ENCODE peak calls at places on chromosomes 3 and 15, in six cellular contexts. I is MV-4-11, D is GM12892, C is AG04450, M is fibroblast of the aortic adventitia, L is T-helper 9 cell. R is an unnamed sample.

GRCh38 chr3:29026959-29027358 is 253.9 kb upstream of the RBMS3 start:
- DNase-seq in I (peak), D (no peak), C (no peak), M (peak), L (no peak), R (no peak)

GRCh38 chr15:69973102-69973714 is 124.5 kb downstream of the TLE3 start:
- DNase-seq in I (peak), D (no peak), C (no peak), M (peak), L (no peak), R (peak)

GRCh38 chr3:169966951-169967915 is 626 bp downstream of the SEC62 start:
- DNase-seq in I (peak), D (peak), C (peak), M (peak), L (peak), R (peak)

GRCh38 chr3:135084404-135084803 is 289.3 kb downstream of the EPHB1 start:
- DNase-seq in I (no peak), D (no peak), C (no peak), M (peak), L (no peak), R (no peak)

GRCh38 chr3:62027231-62027630 is 346.1 kb downstream of the FEZF2 start:
- DNase-seq in I (no peak), D (no peak), C (no peak), M (no peak), L (no peak), R (no peak)

GRCh38 chr3:13389378-13389777 is 30.7 kb downstream of the NUP210 start:
- DNase-seq in I (no peak), D (no peak), C (no peak), M (no peak), L (no peak), R (no peak)

GRCh38 chr3:38005076-38006020 is 14.8 kb downstream of the VILL start:
- DNase-seq in I (no peak), D (no peak), C (no peak), M (no peak), L (no peak), R (peak)

GRCh38 chr3:194985031-194985578 is 285.9 kb downstream of the XXYLT1 start:
- DNase-seq in I (peak), D (no peak), C (peak), M (peak), L (no peak), R (no peak)

GRCh38 chr15:74555192-74555591 is 14.2 kb downstream of the ARID3B start:
- DNase-seq in I (no peak), D (no peak), C (no peak), M (no peak), L (no peak), R (no peak)

GRCh38 chr15:101011582-101011981 is 92.4 kb downstream of the LRRK1 start:
- DNase-seq in I (no peak), D (no peak), C (no peak), M (no peak), L (no peak), R (no peak)

GRCh38 chr15:65197337-65197645 is 12.1 kb upstream of the CLPX start:
- DNase-seq in I (no peak), D (no peak), C (no peak), M (no peak), L (no peak), R (no peak)

GRCh38 chr15:38490231-38490630 is 36.3 kb downstream of the FAM98B start:
- DNase-seq in I (no peak), D (no peak), C (peak), M (peak), L (no peak), R (no peak)

GRCh38 chr3:46897829-46898320 is 20.4 kb downstream of the PTH1R start:
- DNase-seq in I (no peak), D (no peak), C (no peak), M (no peak), L (no peak), R (no peak)

GRCh38 chr15:78957416-78958093 is 12.7 kb upstream of the CTSH start:
- DNase-seq in I (no peak), D (no peak), C (no peak), M (no peak), L (no peak), R (no peak)

GRCh38 chr15:90530250-90531051 is 728 bp downstream of the CRTC3 start:
- DNase-seq in I (no peak), D (peak), C (no peak), M (peak), L (peak), R (peak)

GRCh38 chr3:195286115-195286872 is 15.3 kb upstream of the XXYLT1 start:
- DNase-seq in I (no peak), D (no peak), C (peak), M (peak), L (no peak), R (no peak)

GRCh38 chr15:38085104-38085503 is 150.7 kb downstream of the TMCO5A start:
- DNase-seq in I (peak), D (no peak), C (no peak), M (no peak), L (no peak), R (no peak)

GRCh38 chr3:13477946-13478345 is 2.2 kb upstream of the HDAC11 start:
- DNase-seq in I (no peak), D (no peak), C (no peak), M (no peak), L (no peak), R (peak)

GRCh38 chr3:45817788-45818523 is 21.6 kb upstream of the SLC6A20 start:
- DNase-seq in I (peak), D (no peak), C (peak), M (peak), L (no peak), R (peak)

GRCh38 chr3:44132061-44132460 is 109.6 kb upstream of the TOPAZ1 start:
- DNase-seq in I (no peak), D (no peak), C (no peak), M (no peak), L (no peak), R (no peak)

GRCh38 chr3:45984331-45985312 is 11.0 kb downstream of the FYCO1 start:
- DNase-seq in I (no peak), D (no peak), C (peak), M (peak), L (no peak), R (no peak)

GRCh38 chr3:93973160-93974126 is at the start of gene PROS1:
- DNase-seq in I (peak), D (peak), C (no peak), M (peak), L (peak), R (peak)

GRCh38 chr3:50003216-50003615 is 63.3 kb downstream of the RBM6 start:
- DNase-seq in I (no peak), D (no peak), C (no peak), M (no peak), L (no peak), R (no peak)

GRCh38 chr3:33848624-33849347 is 50.4 kb downstream of the PDCD6IP start:
- DNase-seq in I (peak), D (no peak), C (no peak), M (no peak), L (no peak), R (no peak)

GRCh38 chr3:32963871-32964270 is 12.4 kb downstream of the CCR4 start:
- DNase-seq in I (no peak), D (no peak), C (no peak), M (no peak), L (peak), R (no peak)

GRCh38 chr3:149658444-149659172 is 783 bp upstream of the WWTR1 start:
- DNase-seq in I (no peak), D (peak), C (peak), M (peak), L (no peak), R (peak)

GRCh38 chr3:297585-297984 is 101.0 kb downstream of the CHL1 start:
- DNase-seq in I (no peak), D (no peak), C (no peak), M (no peak), L (no peak), R (no peak)

R was measured in SJCRH30.